ENCODE peak calls at places on chromosome 19, in four cellular contexts. F is K562, D is GM12878, W is H1. L is an unnamed sample.

GRCh38 chr19:43735013-43735412 is 19.1 kb downstream of the IRGC start:
- DNase-seq in W (no peak), D (no peak), F (no peak), L (no peak)

GRCh38 chr19:11639602-11640471 is 42.6 kb downstream of the ZNF627 start:
- DNase-seq in F (peak), W (peak), D (peak), L (peak)

GRCh38 chr19:17765069-17765618 is 13.9 kb downstream of the FCHO1 start:
- DNase-seq in F (no peak), D (no peak), W (no peak), L (no peak)

GRCh38 chr19:29717051-29717450 is 2.0 kb upstream of the C19orf12 start:
- DNase-seq in D (no peak), F (no peak), W (no peak), L (no peak)

GRCh38 chr19:43664008-43664407 is 6.0 kb downstream of the PLAUR start:
- DNase-seq in W (no peak), D (peak), F (no peak), L (no peak)

GRCh38 chr19:16355293-16356043 is 30.8 kb downstream of the KLF2 start:
- DNase-seq in F (peak), W (no peak), D (no peak), L (no peak)

GRCh38 chr19:49690073-49690655 is 752 bp upstream of the CPT1C start:
- DNase-seq in W (no peak), D (no peak), F (no peak), L (no peak)

GRCh38 chr19:15934332-15935078 is at the start of gene CYP4F11:
- DNase-seq in D (no peak), F (no peak), W (no peak), L (no peak)

GRCh38 chr19:37778613-37779138 is 710 bp downstream of the ZNF573 start:
- DNase-seq in F (no peak), D (no peak), W (no peak), L (peak)

GRCh38 chr19:39413269-39413902 is 917 bp downstream of the PLEKHG2 start:
- DNase-seq in D (no peak), W (no peak), F (peak), L (peak)

GRCh38 chr19:752652-753517 is 2.0 kb downstream of the MISP start:
- DNase-seq in D (no peak), F (peak), W (no peak), L (peak)

GRCh38 chr19:48663667-48664066 is 9.2 kb downstream of the NTN5 start:
- DNase-seq in D (no peak), F (no peak), W (no peak), L (no peak)

GRCh38 chr19:50361290-50362029 is 4.0 kb downstream of the NAPSA start:
- DNase-seq in D (no peak), F (peak), W (no peak), L (no peak)

GRCh38 chr19:1475751-1476437 is 3.1 kb downstream of the C19orf25 start:
- DNase-seq in D (no peak), W (no peak), F (no peak), L (no peak)

GRCh38 chr19:15551183-15552004 is 43.1 kb downstream of the CYP4F22 start:
- DNase-seq in F (peak), D (no peak), W (no peak), L (no peak)

GRCh38 chr19:40804783-40805242 is 5.8 kb downstream of the EGLN2 start:
- DNase-seq in W (no peak), D (no peak), F (no peak), L (no peak)

GRCh38 chr19:40736661-40737060 is 13.6 kb downstream of the ACTMAP start:
- DNase-seq in D (no peak), F (no peak), W (no peak), L (no peak)

GRCh38 chr19:41570639-41571112 is 5.3 kb upstream of the CEACAM21 start:
- DNase-seq in D (no peak), F (peak), W (peak), L (peak)

GRCh38 chr19:38769635-38770211 is 3.6 kb downstream of the LGALS7 start:
- DNase-seq in W (no peak), F (peak), D (no peak), L (peak)

GRCh38 chr19:6236310-6237291 is 43.2 kb downstream of the MLLT1 start:
- DNase-seq in D (no peak), W (no peak), F (no peak), L (no peak)

GRCh38 chr19:3029070-3029923 is at the start of gene TLE2:
- DNase-seq in F (peak), D (no peak), W (no peak), L (no peak)

GRCh38 chr19:7533925-7534480 is 1.5 kb upstream of the PNPLA6 start:
- DNase-seq in F (peak), D (peak), W (peak), L (peak)

GRCh38 chr19:2255982-2256685 is at the start of gene JSRP1:
- DNase-seq in F (no peak), W (no peak), D (no peak), L (no peak)

GRCh38 chr19:40416918-40417713 is 3.9 kb upstream of the PRX start:
- DNase-seq in D (no peak), F (peak), W (no peak), L (peak)

GRCh38 chr19:2089001-2089711 is 7.0 kb downstream of the MOB3A start:
- DNase-seq in D (peak), F (no peak), W (no peak), L (peak)

GRCh38 chr19:16626796-16627193 is 1.2 kb downstream of the MED26 start:
- DNase-seq in W (no peak), D (no peak), F (no peak), L (no peak)

GRCh38 chr19:38665950-38666661 is 18.7 kb downstream of the ACTN4 start:
- DNase-seq in D (no peak), W (peak), F (no peak), L (peak)

GRCh38 chr19:10086032-10086903 is at the start of gene SHFL:
- DNase-seq in D (no peak), W (no peak), F (peak), L (peak)

GRCh38 chr19:30784850-30785459 is 412.8 kb downstream of the ZNF536 start:
- DNase-seq in D (no peak), F (peak), W (peak), L (peak)

GRCh38 chr19:1942934-1943555 is 2.1 kb downstream of the CSNK1G2 start:
- DNase-seq in F (no peak), W (no peak), D (no peak), L (no peak)

GRCh38 chr19:7829561-7830271 is at the start of gene EVI5L:
- DNase-seq in W (peak), D (peak), F (peak), L (peak)

GRCh38 chr19:54889566-54889965 is 15.5 kb downstream of the FCAR start:
- DNase-seq in F (no peak), W (no peak), D (no peak), L (no peak)

GRCh38 chr19:54896036-54896435 is 9.9 kb upstream of the NCR1 start:
- DNase-seq in W (no peak), F (no peak), D (no peak), L (no peak)

DNA sequence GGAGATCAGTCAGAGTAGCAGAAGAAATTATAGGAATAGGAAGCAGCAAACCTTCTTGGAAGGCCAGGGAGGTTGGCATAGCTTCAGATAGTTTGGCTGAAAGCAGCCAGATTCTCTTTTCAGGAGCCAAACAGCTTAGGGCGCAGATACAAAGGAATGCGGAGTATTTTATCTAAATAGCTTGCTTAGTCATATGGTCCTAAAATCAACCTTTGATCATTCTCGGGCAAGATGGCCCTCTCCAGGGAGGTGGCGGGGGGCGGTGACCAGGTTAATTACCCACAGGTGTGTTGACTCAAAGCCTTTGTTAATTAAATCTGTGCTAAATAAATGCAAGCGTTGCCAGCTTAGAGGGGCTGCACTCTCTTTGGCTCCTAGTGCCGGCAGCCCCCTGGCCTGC is 12.5 kb upstream of the NCR1 start:
- DNase-seq in W (peak), F (no peak), D (no peak), L (no peak)
- TF ChIP-seq CHD1 in W (no peak), F (no peak), D (no peak), L (no peak)

DNA sequence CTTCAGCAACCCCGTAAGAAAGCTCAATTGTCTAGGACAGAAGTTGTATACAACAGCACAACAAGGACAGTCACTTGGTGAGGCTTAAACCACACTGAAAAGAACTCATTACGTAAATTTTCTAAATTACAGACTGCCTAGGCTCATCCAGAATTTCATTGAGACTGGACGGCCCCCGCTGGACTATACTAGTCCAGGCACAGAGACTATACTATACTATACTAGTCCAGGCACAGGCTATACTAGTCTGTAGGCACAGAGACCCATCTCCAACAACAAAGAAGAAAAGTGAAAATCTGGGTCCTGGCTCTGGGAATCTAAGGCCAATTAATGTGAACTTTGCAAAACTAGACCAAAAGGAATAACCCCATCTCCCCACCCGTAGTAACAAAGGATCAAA is 700 bp downstream of the ZNF816 start:
- DNase-seq in F (no peak), W (no peak), D (no peak), L (no peak)
- TF ChIP-seq USF2 in F (no peak), W (no peak), D (no peak), L (no peak)

DNA sequence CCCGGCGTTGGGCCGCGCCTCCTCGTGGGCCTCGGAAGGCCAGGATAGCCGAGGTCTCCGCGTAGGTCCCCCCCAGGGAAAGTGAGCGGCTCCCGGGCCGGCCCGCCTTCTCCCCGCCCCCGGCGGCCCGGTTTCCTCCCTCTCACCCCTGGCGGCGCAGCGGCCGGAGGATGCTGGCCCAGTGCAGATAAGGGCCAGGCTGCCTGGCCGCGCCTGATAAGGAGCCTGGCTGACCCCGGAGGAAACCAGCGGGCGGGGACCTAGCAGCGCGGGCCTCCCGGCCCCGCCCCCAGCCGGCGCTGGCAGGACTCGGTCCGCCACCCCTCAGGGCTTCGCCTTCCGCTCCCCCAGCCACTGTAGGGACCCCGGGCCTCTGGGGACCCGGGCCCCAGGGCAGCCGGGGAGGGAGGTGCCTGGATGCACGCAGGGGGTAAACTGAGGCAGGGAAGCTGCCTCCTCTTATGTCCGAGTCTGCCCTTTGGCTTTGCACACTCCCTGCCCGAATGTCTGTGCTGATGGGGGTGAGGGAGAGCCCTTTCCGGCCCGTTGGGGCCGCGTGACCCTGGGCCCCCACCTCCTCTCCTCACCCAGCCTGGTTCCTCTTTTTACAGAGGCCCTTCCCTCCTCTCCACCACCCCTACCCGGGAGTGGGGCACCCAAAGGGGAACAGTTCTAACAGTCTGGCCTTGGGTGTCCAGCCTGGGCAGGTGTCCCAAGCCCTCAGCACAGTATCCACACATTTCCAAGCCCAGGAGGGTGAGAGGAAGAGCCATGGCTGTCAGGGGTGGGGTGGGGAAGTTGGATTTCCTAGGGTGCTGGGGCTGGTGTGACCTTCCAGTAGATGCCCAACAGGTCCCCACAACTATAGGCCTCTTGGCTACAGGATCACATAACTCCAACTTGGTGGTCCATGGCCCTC is at the start of gene LYL1:
- DNase-seq in D (no peak), W (no peak), F (peak), L (no peak)
- TF ChIP-seq CHD1 in D (no peak), W (no peak), F (no peak), L (no peak)

GRCh38 chr19:33302175-33302973 is at the start of gene CEBPA:
- DNase-seq in D (no peak), W (peak), F (peak), L (peak)
- TF ChIP-seq USF2 in D (no peak), W (peak), F (peak), L (peak)

GRCh38 chr19:46201413-46202310 is 27.9 kb upstream of the IGFL1 start:
- DNase-seq in D (no peak), F (no peak), W (no peak), L (no peak)
- TF ChIP-seq CHD1 in D (no peak), F (no peak), W (no peak), L (no peak)

GRCh38 chr19:35093430-35093829 is 22.2 kb upstream of the FXYD3 start:
- DNase-seq in F (no peak), D (no peak), W (no peak), L (no peak)

GRCh38 chr19:35088514-35088913 is 27.1 kb upstream of the FXYD3 start:
- DNase-seq in W (no peak), D (no peak), F (no peak), L (peak)

GRCh38 chr19:35089554-35089953 is 26.1 kb upstream of the FXYD3 start:
- DNase-seq in D (no peak), F (no peak), W (no peak), L (no peak)

GRCh38 chr19:35090160-35090794 is 25.3 kb upstream of the FXYD3 start:
- DNase-seq in F (peak), D (no peak), W (no peak), L (peak)

GRCh38 chr19:35090795-35091214 is 24.8 kb upstream of the FXYD3 start:
- DNase-seq in W (no peak), F (no peak), D (no peak), L (no peak)
- TF ChIP-seq USF2 in W (no peak), F (no peak), D (no peak), L (no peak)

DNA sequence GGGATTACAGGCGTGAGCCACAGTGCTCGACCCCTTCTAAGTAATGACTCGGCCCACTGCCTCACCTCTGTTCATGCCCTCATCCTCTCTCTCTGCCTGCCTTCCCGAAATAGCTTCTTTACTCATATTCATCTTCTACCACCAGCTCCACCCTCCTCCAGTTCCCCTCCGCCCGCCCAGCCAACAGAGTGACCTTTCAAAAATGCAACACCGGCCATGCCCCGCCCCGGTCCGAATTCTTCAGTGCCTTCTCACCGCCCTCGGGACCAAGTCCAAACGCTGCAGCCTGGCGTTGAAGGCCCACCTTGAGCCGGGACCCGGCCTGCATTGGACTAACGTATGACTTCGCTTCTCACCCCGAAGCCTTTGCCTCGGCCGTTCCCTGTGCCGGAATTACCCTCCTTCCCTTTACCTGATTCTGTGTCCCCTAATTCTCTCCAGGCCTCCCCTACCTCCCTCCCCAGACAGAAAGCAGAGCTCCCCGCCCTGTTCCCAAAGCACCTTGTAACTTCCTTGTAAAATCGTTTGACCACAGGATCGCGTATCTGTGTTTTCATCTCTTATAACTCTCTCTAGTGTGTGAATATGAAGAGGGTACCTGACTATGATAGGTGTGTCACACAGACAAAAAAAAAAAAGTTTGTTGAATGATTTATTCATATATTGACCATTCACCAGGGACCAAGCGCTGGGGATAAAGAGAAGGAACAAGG is 8.1 kb upstream of the MUC16 start:
- DNase-seq in W (no peak), D (no peak), F (no peak), L (no peak)
- TF ChIP-seq CHD1 in W (no peak), D (no peak), F (no peak), L (no peak)